ENCODE peak calls at places on chromosome 15, in seven cellular contexts. E, O, K, L, M, G and S are unnamed samples.

GRCh38 chr15:62342959-62343358 is 177.9 kb upstream of the C2CD4B start:
- DNase-seq in E (no peak), O (no peak), K (no peak), L (no peak), M (no peak), G (no peak), S (no peak)

GRCh38 chr15:49978171-49978570 is 140.9 kb downstream of the ATP8B4 start:
- DNase-seq in E (no peak), O (no peak), K (no peak), L (no peak), M (no peak), G (no peak), S (no peak)

GRCh38 chr15:63870043-63870394 is 36.3 kb upstream of the HERC1 start:
- DNase-seq in E (no peak), O (no peak), K (no peak), L (no peak), M (no peak), G (no peak), S (no peak)

GRCh38 chr15:63473999-63474809 is 30.2 kb upstream of the USP3 start:
- DNase-seq in E (no peak), O (peak; percentile 73), K (no peak), L (no peak), M (peak; percentile 81), G (peak; percentile 45), S (peak; percentile 52)

GRCh38 chr15:69225355-69226027 is 65.1 kb downstream of the GLCE start:
- DNase-seq in E (no peak), O (peak; percentile 26), K (no peak), L (no peak), M (peak; percentile 74), G (peak; percentile 72), S (no peak)

GRCh38 chr15:78988361-78988911 is 43.6 kb upstream of the CTSH start:
- DNase-seq in E (peak; percentile 64), O (no peak), K (peak; percentile 74), L (peak; percentile 78), M (peak; percentile 98), G (peak; percentile 98), S (no peak)

GRCh38 chr15:98381446-98381845 is 266.9 kb upstream of the IGF1R start:
- DNase-seq in E (no peak), O (no peak), K (no peak), L (no peak), M (no peak), G (no peak), S (no peak)

GRCh38 chr15:39969871-39970270 is 36.0 kb downstream of the EIF2AK4 start:
- DNase-seq in E (peak; percentile 61), O (no peak), K (peak; percentile 23), L (peak; percentile 67), M (peak; percentile 31), G (peak; percentile 63), S (no peak)

GRCh38 chr15:41241251-41241964 is 10.3 kb downstream of the CHP1 start:
- DNase-seq in E (no peak), O (no peak), K (peak; percentile 59), L (no peak), M (no peak), G (peak; percentile 29), S (no peak)

GRCh38 chr15:44101944-44102343 is 93.1 kb downstream of the FRMD5 start:
- DNase-seq in E (no peak), O (no peak), K (no peak), L (no peak), M (peak; percentile 15), G (peak; percentile 66), S (no peak)
- H3K4me3 ChIP-seq in E (no peak overlapping the region), O (no peak overlapping the region), K (no peak overlapping the region), L (no peak overlapping the region), M (no peak overlapping the region), G (no peak overlapping the region), S (no peak overlapping the region)

DNA sequence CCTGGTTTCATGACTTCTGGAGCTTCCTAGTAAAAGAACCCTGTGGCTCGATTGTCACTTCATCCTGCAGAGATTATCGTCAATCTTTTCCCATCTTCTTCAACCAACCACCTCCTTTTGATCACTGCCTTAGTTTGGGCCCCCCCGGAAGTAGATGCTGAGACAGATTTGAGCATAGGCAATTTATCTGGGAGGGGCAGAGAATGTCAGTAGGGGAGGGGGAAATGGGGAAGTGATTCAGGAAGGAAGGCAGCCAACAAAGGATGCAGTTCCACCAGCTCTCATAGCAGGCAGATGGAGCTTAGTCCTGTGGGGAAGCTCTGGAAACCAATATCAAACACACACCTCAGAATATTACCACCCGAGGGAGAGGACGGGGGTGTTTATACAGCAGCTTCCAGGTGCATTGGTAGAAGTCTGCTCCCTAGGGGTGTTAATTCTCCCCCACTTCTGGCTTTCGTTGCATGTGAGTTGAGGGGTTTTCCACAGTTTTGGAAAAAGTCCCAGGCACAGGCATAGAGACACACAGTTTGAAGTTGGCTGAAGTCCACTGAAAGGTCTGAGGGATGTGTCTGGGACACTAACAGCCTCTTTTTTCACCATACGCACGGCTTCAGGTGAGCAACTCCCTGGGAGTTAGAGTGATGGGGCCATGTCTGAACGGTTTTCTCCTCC is 91.6 kb upstream of the TNFAIP8L3 start:
- DNase-seq in E (no peak), O (no peak), K (no peak), L (no peak), M (no peak), G (no peak), S (no peak)
- H3K4me3 ChIP-seq in E (no peak overlapping the region), O (no peak overlapping the region), K (no peak overlapping the region), L (no peak overlapping the region), M (no peak overlapping the region), G (no peak overlapping the region), S (no peak overlapping the region)

GRCh38 chr15:51092480-51092879 is 2.2 kb downstream of the TNFAIP8L3 start:
- DNase-seq in E (no peak), O (no peak), K (no peak), L (no peak), M (no peak), G (no peak), S (no peak)

GRCh38 chr15:51095681-51096331 is 1.1 kb upstream of the TNFAIP8L3 start:
- DNase-seq in E (no peak), O (no peak), K (no peak), L (no peak), M (no peak), G (no peak), S (no peak)

GRCh38 chr15:51093865-51094605 is 671 bp downstream of the TNFAIP8L3 start:
- DNase-seq in E (peak; percentile 78), O (peak; percentile 50), K (no peak), L (peak; percentile 75), M (peak; percentile 45), G (peak; percentile 66), S (no peak)

GRCh38 chr15:51094606-51095569 is at the start of gene TNFAIP8L3:
- DNase-seq in E (peak; percentile 62), O (peak; percentile 65), K (peak; percentile 25), L (peak; percentile 77), M (peak; percentile 36), G (peak; percentile 56), S (no peak)

GRCh38 chr15:51093488-51093864 is 1.2 kb downstream of the TNFAIP8L3 start:
- DNase-seq in E (peak; percentile 31), O (no peak), K (no peak), L (peak; percentile 60), M (no peak), G (no peak), S (no peak)
- H3K4me3 ChIP-seq in E (peak overlapping the region; percentile 78), O (peak overlapping the region; percentile 55), K (peak overlapping the region; percentile 60), L (peak overlapping the region; percentile 81), M (no peak overlapping the region), G (peak overlapping the region; percentile 78), S (no peak overlapping the region)

GRCh38 chr15:25777047-25777446 is 86.1 kb downstream of the ATP10A start:
- DNase-seq in E (no peak), O (no peak), K (no peak), L (no peak), M (no peak), G (no peak), S (no peak)
- H3K4me3 ChIP-seq in E (no peak overlapping the region), O (no peak overlapping the region), K (no peak overlapping the region), L (no peak overlapping the region), M (no peak overlapping the region), G (no peak overlapping the region), S (no peak overlapping the region)

GRCh38 chr15:45117327-45118130 is 3.4 kb downstream of the DUOXA2 start:
- DNase-seq in E (no peak), O (no peak), K (no peak), L (no peak), M (no peak), G (no peak), S (no peak)
- H3K4me3 ChIP-seq in E (no peak overlapping the region), O (peak overlapping the region; percentile 29), K (peak overlapping the region; percentile 34), L (no peak overlapping the region), M (no peak overlapping the region), G (no peak overlapping the region), S (no peak overlapping the region)

GRCh38 chr15:25065286-25065685 is 110.5 kb downstream of the SNRPN start:
- DNase-seq in E (no peak), O (no peak), K (no peak), L (no peak), M (no peak), G (no peak), S (no peak)
- H3K4me3 ChIP-seq in E (no peak overlapping the region), O (no peak overlapping the region), K (no peak overlapping the region), L (no peak overlapping the region), M (no peak overlapping the region), G (no peak overlapping the region), S (no peak overlapping the region)

GRCh38 chr15:66743204-66743603 is 41.2 kb downstream of the SMAD6 start:
- DNase-seq in E (no peak), O (no peak), K (no peak), L (no peak), M (no peak), G (no peak), S (no peak)

GRCh38 chr15:66742286-66742685 is 40.2 kb downstream of the SMAD6 start:
- DNase-seq in E (no peak), O (no peak), K (no peak), L (no peak), M (no peak), G (no peak), S (no peak)

GRCh38 chr15:66744610-66745279 is 42.7 kb downstream of the SMAD6 start:
- DNase-seq in E (no peak), O (no peak), K (no peak), L (peak; percentile 57), M (no peak), G (no peak), S (no peak)

GRCh38 chr15:66745530-66746230 is 43.6 kb downstream of the SMAD6 start:
- DNase-seq in E (no peak), O (no peak), K (no peak), L (peak; percentile 52), M (no peak), G (no peak), S (no peak)

GRCh38 chr15:66743703-66744536 is 41.9 kb downstream of the SMAD6 start:
- DNase-seq in E (peak; percentile 48), O (no peak), K (peak; percentile 48), L (peak; percentile 63), M (no peak), G (peak; percentile 53), S (no peak)
- H3K4me3 ChIP-seq in E (no peak overlapping the region), O (no peak overlapping the region), K (no peak overlapping the region), L (no peak overlapping the region), M (no peak overlapping the region), G (no peak overlapping the region), S (no peak overlapping the region)

GRCh38 chr15:70461992-70462391 is 301.4 kb downstream of the UACA start:
- DNase-seq in E (no peak), O (no peak), K (no peak), L (no peak), M (no peak), G (no peak), S (no peak)
- H3K4me3 ChIP-seq in E (no peak overlapping the region), O (no peak overlapping the region), K (no peak overlapping the region), L (no peak overlapping the region), M (no peak overlapping the region), G (no peak overlapping the region), S (no peak overlapping the region)